ENCODE peak calls at places on chromosomes 3 and 15, in six cellular contexts. Q, D, L, F, P and V are unnamed samples.

GRCh38 chr15:63043391-63044076 is 987 bp downstream of the TPM1 start:
- DNase-seq in Q (no peak), F (no peak), D (peak; percentile 42), L (no peak), P (peak; percentile 72), V (peak; percentile 80)

GRCh38 chr3:166171695-166172094 is 334.5 kb upstream of the BCHE start:
- DNase-seq in L (no peak), Q (no peak), D (no peak), P (no peak), F (no peak), V (no peak)

GRCh38 chr3:31871939-31872507 is 109.0 kb downstream of the OSBPL10 start:
- DNase-seq in D (no peak), P (no peak), F (no peak), Q (no peak), L (no peak), V (no peak)

GRCh38 chr15:80367094-80367493 is 37.1 kb upstream of the ARNT2 start:
- DNase-seq in Q (peak; percentile 10), F (peak; percentile 3), L (peak; percentile 25), P (no peak), D (no peak), V (no peak)

GRCh38 chr3:56125358-56126005 is 342.8 kb downstream of the ERC2 start:
- DNase-seq in Q (peak; percentile 22), P (no peak), D (peak; percentile 11), F (peak; percentile 73), L (peak; percentile 88), V (no peak)

GRCh38 chr3:182165234-182165633 is 453.5 kb downstream of the SOX2 start:
- DNase-seq in P (no peak), D (no peak), Q (peak; percentile 36), F (no peak), L (no peak), V (no peak)

GRCh38 chr15:65026756-65027155 is 2.7 kb downstream of the MTFMT start:
- DNase-seq in F (no peak), Q (no peak), P (no peak), D (no peak), L (no peak), V (no peak)

GRCh38 chr15:66839511-66840112 is 137.6 kb downstream of the SMAD6 start:
- DNase-seq in P (no peak), Q (no peak), F (no peak), D (no peak), L (peak; percentile 47), V (peak; percentile 23)

GRCh38 chr3:123036352-123037014 is 8.9 kb upstream of the SEMA5B start:
- DNase-seq in Q (no peak), P (no peak), D (no peak), L (peak; percentile 71), F (peak; percentile 25), V (no peak)

GRCh38 chr3:66473181-66473580 is 27.6 kb downstream of the LRIG1 start:
- DNase-seq in P (no peak), F (no peak), Q (no peak), L (peak; percentile 46), D (no peak), V (no peak)
- H3K27ac ChIP-seq in P (peak overlapping the region; percentile 38), F (peak overlapping the region; percentile 95), Q (no peak overlapping the region), L (peak overlapping the region; percentile 44), D (no peak overlapping the region), V (peak overlapping the region; percentile 64)

GRCh38 chr15:40871749-40872617 is 2.1 kb downstream of the RHOV start:
- DNase-seq in L (no peak), D (no peak), P (no peak), F (no peak), Q (no peak), V (peak; percentile 23)
- H3K4me3 ChIP-seq in L (no peak overlapping the region), D (no peak overlapping the region), P (no peak overlapping the region), F (no peak overlapping the region), Q (no peak overlapping the region), V (no peak overlapping the region)

GRCh38 chr3:9785602-9786001 is 6.7 kb downstream of the TADA3 start:
- DNase-seq in F (no peak), P (no peak), L (no peak), Q (no peak), D (no peak), V (peak; percentile 27)
- H3K27ac ChIP-seq in F (no peak overlapping the region), P (no peak overlapping the region), L (no peak overlapping the region), Q (peak overlapping the region; percentile 1), D (no peak overlapping the region), V (no peak overlapping the region)

GRCh38 chr3:60095511-60095910 is 1045.7 kb upstream of the CFAP20DC start:
- DNase-seq in D (no peak), Q (no peak), L (no peak), F (no peak), P (no peak), V (no peak)

GRCh38 chr3:60086811-60087210 is 1037.0 kb upstream of the CFAP20DC start:
- DNase-seq in D (no peak), Q (no peak), L (peak; percentile 58), P (no peak), F (peak; percentile 69), V (no peak)

GRCh38 chr3:60094392-60094947 is 1044.6 kb upstream of the CFAP20DC start:
- DNase-seq in F (no peak), Q (no peak), L (no peak), D (no peak), P (no peak), V (no peak)

GRCh38 chr3:60085649-60086048 is 1035.8 kb upstream of the CFAP20DC start:
- DNase-seq in D (no peak), P (no peak), L (no peak), F (no peak), Q (no peak), V (no peak)

GRCh38 chr3:60090536-60090935 is 1040.7 kb upstream of the CFAP20DC start:
- DNase-seq in D (no peak), Q (peak; percentile 8), L (no peak), F (no peak), P (no peak), V (no peak)
- H3K4me3 ChIP-seq in D (no peak overlapping the region), Q (no peak overlapping the region), L (no peak overlapping the region), F (no peak overlapping the region), P (no peak overlapping the region), V (no peak overlapping the region)

DNA sequence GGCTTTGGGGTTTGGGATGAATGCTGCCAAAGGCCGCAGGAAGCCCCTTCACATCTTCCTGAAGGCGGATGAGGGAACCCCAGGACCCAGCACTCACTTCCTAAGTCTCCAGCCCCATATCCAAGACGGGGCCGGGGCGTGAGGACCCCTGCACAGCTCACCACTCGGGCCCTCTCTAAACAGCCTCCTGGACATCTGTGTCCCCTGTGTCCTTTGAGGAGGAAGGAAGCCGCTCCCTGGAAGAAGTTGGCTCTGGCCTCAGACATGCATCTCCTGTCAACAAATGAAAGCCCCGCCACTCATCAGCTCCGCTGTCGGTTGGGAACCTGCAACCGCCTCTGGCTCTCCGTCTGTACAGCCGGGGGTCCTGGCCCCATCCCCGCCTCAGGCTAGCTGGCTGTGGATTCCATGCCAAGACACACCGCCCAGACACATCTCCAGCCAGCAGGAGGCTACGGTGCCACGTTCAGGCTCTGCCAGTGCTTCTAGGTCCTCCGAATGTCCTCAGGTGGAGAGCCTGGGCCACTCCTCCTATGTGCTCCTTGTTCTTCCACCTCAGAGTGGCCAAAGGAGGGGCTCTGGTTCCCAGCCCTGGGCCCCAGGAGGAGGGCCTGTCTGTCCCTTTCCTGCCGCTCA is 140.0 kb upstream of the MEF2A start:
- DNase-seq in F (no peak), P (peak; percentile 58), Q (no peak), D (peak; percentile 51), L (no peak), V (peak; percentile 76)
- H3K27ac ChIP-seq in F (peak overlapping the region; percentile 32), P (peak overlapping the region; percentile 76), Q (peak overlapping the region; percentile 64), D (peak overlapping the region; percentile 90), L (no peak overlapping the region), V (peak overlapping the region; percentile 17)

DNA sequence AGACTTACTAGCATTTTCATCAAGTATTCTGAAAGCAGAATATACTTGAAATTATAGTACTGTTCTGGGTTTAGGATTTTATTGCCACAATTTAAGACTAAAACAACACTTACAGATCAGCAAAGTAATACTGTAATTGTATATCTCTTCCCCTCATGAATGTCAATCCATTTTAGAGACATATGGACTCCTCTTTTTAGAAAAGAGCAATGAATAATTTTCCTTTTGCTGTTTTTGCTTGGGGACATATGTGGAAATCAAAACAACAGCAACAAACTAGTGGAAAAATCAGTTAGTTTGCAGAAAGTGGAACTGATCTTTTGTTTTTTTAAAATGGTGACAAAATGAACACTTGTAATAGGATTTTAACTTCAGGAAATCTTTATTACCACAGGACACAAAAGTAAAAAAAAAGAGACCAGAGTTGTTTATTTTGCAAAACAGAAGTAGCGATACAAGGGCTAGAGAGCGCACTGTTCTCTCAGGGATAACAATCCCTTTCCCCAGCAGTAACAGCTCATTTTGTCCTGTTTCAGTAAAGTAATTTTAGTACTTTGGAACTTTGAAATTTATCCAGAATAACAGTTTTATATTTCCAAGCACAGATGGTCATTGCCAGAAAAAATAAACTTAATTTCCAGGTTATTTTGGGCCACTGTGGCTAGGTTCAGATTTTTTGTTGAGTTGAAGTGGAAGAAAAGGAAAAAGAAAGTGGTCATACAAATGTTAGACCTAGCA is 17.1 kb downstream of the LEKR1 start:
- DNase-seq in L (peak; percentile 45), P (no peak), D (no peak), Q (no peak), F (no peak), V (no peak)
- H3K4me3 ChIP-seq in L (no peak overlapping the region), P (no peak overlapping the region), D (no peak overlapping the region), Q (no peak overlapping the region), F (no peak overlapping the region), V (no peak overlapping the region)